ENCODE peak calls at places on chromosome 13, in six cellular contexts. V is omental fat pad; R is skeletal muscle cell; E is activated B cell treated with CpG ODN at 0.5 μM for 24 hours; K is activated CD8-positive, alpha-beta memory T cell treated with anti-CD3 and anti-CD28 coated beads, Interleukin-2, amount 50 U/mL, for 4 hours; Y is psoas muscle. Z is an unnamed sample.

GRCh38 chr13:27012482-27013197 is 159.0 kb downstream of the USP12 start:
- DNase-seq in V (no peak), R (peak; percentile 58), E (no peak), K (no peak), Y (no peak), Z (peak; percentile 59)

GRCh38 chr13:76014618-76015315 is 378.6 kb downstream of the LMO7 start:
- DNase-seq in V (no peak), R (peak; percentile 24), E (no peak), K (no peak), Y (no peak), Z (no peak)

GRCh38 chr13:42486711-42487198 is 87.2 kb upstream of the TNFSF11 start:
- DNase-seq in V (no peak), R (peak; percentile 87), E (no peak), K (no peak), Y (no peak), Z (peak; percentile 31)

GRCh38 chr13:99215466-99215865 is 14.8 kb downstream of the UBAC2 start:
- DNase-seq in V (no peak), R (no peak), E (no peak), K (peak; percentile 52), Y (no peak), Z (no peak)

GRCh38 chr13:44231786-44232516 is 141.7 kb upstream of the SERP2 start:
- DNase-seq in V (peak; percentile 48), R (peak; percentile 95), E (no peak), K (no peak), Y (peak; percentile 72), Z (peak; percentile 86)

GRCh38 chr13:59568306-59568705 is 595.4 kb downstream of the DIAPH3 start:
- DNase-seq in V (no peak), R (no peak), E (no peak), K (no peak), Y (no peak), Z (no peak)

GRCh38 chr13:112783946-112784500 is 94.2 kb downstream of the ATP11A start:
- DNase-seq in V (no peak), R (no peak), E (no peak), K (no peak), Y (no peak), Z (no peak)

GRCh38 chr13:33537691-33538090 is 252.1 kb upstream of the STARD13 start:
- DNase-seq in V (no peak), R (no peak), E (no peak), K (no peak), Y (no peak), Z (no peak)

GRCh38 chr13:96671073-96671472 is 323.2 kb downstream of the OXGR1 start:
- DNase-seq in V (no peak), R (no peak), E (no peak), K (no peak), Y (no peak), Z (no peak)

GRCh38 chr13:50400930-50401553 is 385.8 kb downstream of the KCNRG start:
- DNase-seq in V (no peak), R (peak; percentile 94), E (no peak), K (no peak), Y (no peak), Z (peak; percentile 80)

GRCh38 chr13:40152145-40152544 is 496.7 kb downstream of the COG6 start:
- DNase-seq in V (no peak), R (peak; percentile 41), E (no peak), K (no peak), Y (no peak), Z (peak; percentile 51)

GRCh38 chr13:51260154-51260553 is 38.0 kb downstream of the FAM124A start:
- DNase-seq in V (no peak), R (no peak), E (no peak), K (no peak), Y (no peak), Z (no peak)

GRCh38 chr13:75329097-75329496 is 152.9 kb downstream of the TBC1D4 start:
- DNase-seq in V (no peak), R (no peak), E (no peak), K (no peak), Y (no peak), Z (no peak)

GRCh38 chr13:29509999-29510586 is 85.4 kb downstream of the SLC7A1 start:
- DNase-seq in V (no peak), R (no peak), E (no peak), K (no peak), Y (no peak), Z (no peak)

GRCh38 chr13:46961719-46962118 is 64.9 kb upstream of the HTR2A start:
- DNase-seq in V (no peak), R (peak; percentile 72), E (no peak), K (no peak), Y (no peak), Z (peak; percentile 74)

GRCh38 chr13:35855531-35856019 is 275.6 kb downstream of the DCLK1 start:
- DNase-seq in V (no peak), R (no peak), E (no peak), K (no peak), Y (no peak), Z (no peak)

GRCh38 chr13:106352850-106353249 is 182.6 kb downstream of the EFNB2 start:
- DNase-seq in V (no peak), R (no peak), E (no peak), K (no peak), Y (no peak), Z (no peak)

GRCh38 chr13:102983496-102983895 is 82.7 kb downstream of the SLC10A2 start:
- DNase-seq in V (no peak), R (peak; percentile 22), E (no peak), K (no peak), Y (no peak), Z (no peak)

GRCh38 chr13:113936566-113936965 is 37.3 kb downstream of the C13orf46 start:
- DNase-seq in V (no peak), R (no peak), E (no peak), K (no peak), Y (no peak), Z (no peak)

GRCh38 chr13:21336609-21337008 is 122.5 kb downstream of the ZDHHC20 start:
- DNase-seq in V (no peak), R (no peak), E (no peak), K (no peak), Y (no peak), Z (no peak)

GRCh38 chr13:96141032-96141431 is 51.1 kb downstream of the HS6ST3 start:
- DNase-seq in V (no peak), R (peak; percentile 12), E (no peak), K (no peak), Y (no peak), Z (no peak)

GRCh38 chr13:37669845-37670244 is 71.3 kb upstream of the POSTN start:
- DNase-seq in V (no peak), R (no peak), E (no peak), K (no peak), Y (no peak), Z (no peak)

GRCh38 chr13:94192576-94192975 is 286.9 kb downstream of the DCT start:
- DNase-seq in V (no peak), R (no peak), E (no peak), K (no peak), Y (no peak), Z (no peak)

GRCh38 chr13:49340161-49340560 is 92.4 kb downstream of the CDADC1 start:
- DNase-seq in V (no peak), R (no peak), E (no peak), K (no peak), Y (no peak), Z (no peak)

GRCh38 chr13:27088619-27089018 is 83.0 kb downstream of the USP12 start:
- DNase-seq in V (no peak), R (no peak), E (no peak), K (no peak), Y (no peak), Z (no peak)

GRCh38 chr13:96052655-96053002 is 572 bp downstream of the UGGT2 start:
- DNase-seq in V (peak; percentile 25), R (peak; percentile 54), E (no peak), K (no peak), Y (no peak), Z (peak; percentile 33)

GRCh38 chr13:92103673-92104296 is 705.4 kb downstream of the GPC5 start:
- DNase-seq in V (no peak), R (no peak), E (no peak), K (no peak), Y (no peak), Z (no peak)

GRCh38 chr13:44431150-44431549 is 57.5 kb downstream of the SERP2 start:
- DNase-seq in V (no peak), R (no peak), E (no peak), K (no peak), Y (no peak), Z (no peak)

GRCh38 chr13:108352599-108352998 is 83.1 kb downstream of the TNFSF13B start:
- DNase-seq in V (no peak), R (no peak), E (no peak), K (no peak), Y (no peak), Z (no peak)

GRCh38 chr13:33270906-33271538 is 14.5 kb downstream of the STARD13 start:
- DNase-seq in V (no peak), R (no peak), E (no peak), K (no peak), Y (no peak), Z (no peak)

GRCh38 chr13:52070929-52071523 is 46.5 kb downstream of the UTP14C start:
- DNase-seq in V (no peak), R (no peak), E (no peak), K (peak; percentile 18), Y (no peak), Z (peak; percentile 11)

GRCh38 chr13:95784891-95785290 is 108.0 kb downstream of the DNAJC3 start:
- DNase-seq in V (no peak), R (no peak), E (no peak), K (no peak), Y (no peak), Z (no peak)

GRCh38 chr13:33787051-33787591 is 30.8 kb upstream of the RFC3 start:
- DNase-seq in V (no peak), R (no peak), E (no peak), K (no peak), Y (no peak), Z (no peak)

GRCh38 chr13:44854264-44855060 is 134.8 kb downstream of the NUFIP1 start:
- DNase-seq in V (no peak), R (no peak), E (no peak), K (no peak), Y (peak; percentile 80), Z (no peak)

GRCh38 chr13:73025212-73026012 is 33.4 kb upstream of the KLF5 start:
- DNase-seq in V (no peak), R (no peak), E (no peak), K (no peak), Y (no peak), Z (no peak)

GRCh38 chr13:47853236-47853635 is 147.8 kb downstream of the SUCLA2 start:
- DNase-seq in V (no peak), R (peak; percentile 33), E (no peak), K (no peak), Y (no peak), Z (peak; percentile 71)

GRCh38 chr13:112486386-112487126 is 101.4 kb downstream of the TUBGCP3 start:
- DNase-seq in V (no peak), R (no peak), E (no peak), K (no peak), Y (no peak), Z (no peak)

GRCh38 chr13:28822161-28822560 is 2.0 kb downstream of the MTUS2 start:
- DNase-seq in V (no peak), R (no peak), E (no peak), K (no peak), Y (no peak), Z (no peak)

GRCh38 chr13:88345171-88345847 is 674.1 kb downstream of the SLITRK5 start:
- DNase-seq in V (no peak), R (no peak), E (no peak), K (no peak), Y (no peak), Z (no peak)

GRCh38 chr13:72651196-72651595 is 76.2 kb downstream of the MZT1 start:
- DNase-seq in V (no peak), R (no peak), E (no peak), K (no peak), Y (no peak), Z (no peak)